ENCODE peak calls at places on chromosomes 11 and 22, in nine cellular contexts. X is left ventricle myocardium inferior, T is HS-5, E is hypothalamus, L is cardiac muscle cell, U is cardiac fibroblast, C is A549, B is progenitor cell of endocrine pancreas, S is T-cell. R is an unnamed sample.

GRCh38 chr22:36086170-36086490 is 57.5 kb upstream of the RBFOX2 start:
- DNase-seq in X (no peak), T (no peak), E (no peak), L (no peak), U (peak; percentile 21), C (peak; percentile 48), B (no peak), S (no peak), R (no peak)

GRCh38 chr11:72753341-72754148 is 1.3 kb upstream of the ARAP1 start:
- DNase-seq in X (no peak), T (no peak), E (no peak), L (no peak), U (no peak), C (no peak), B (no peak), S (no peak), R (no peak)

GRCh38 chr11:35810045-35810444 is 133.8 kb upstream of the LDLRAD3 start:
- DNase-seq in X (no peak), T (no peak), E (no peak), L (no peak), U (no peak), C (no peak), B (no peak), S (no peak), R (no peak)

GRCh38 chr11:6469599-6469998 is 4.1 kb downstream of the TRIM3 start:
- DNase-seq in X (no peak), T (no peak), E (no peak), L (no peak), U (no peak), C (no peak), B (no peak), S (no peak), R (no peak)

GRCh38 chr22:41780714-41781507 is 19.6 kb upstream of the CCDC134 start:
- DNase-seq in X (peak; percentile 35), T (no peak), E (no peak), L (peak; percentile 36), U (peak; percentile 81), C (no peak), B (no peak), S (peak; percentile 98), R (no peak)

GRCh38 chr11:86388198-86388597 is 13.5 kb downstream of the CCDC81 start:
- DNase-seq in X (no peak), T (no peak), E (no peak), L (no peak), U (no peak), C (no peak), B (no peak), S (no peak), R (no peak)

GRCh38 chr22:30392661-30393321 is 4.0 kb upstream of the SEC14L2 start:
- DNase-seq in X (no peak), T (no peak), E (no peak), L (no peak), U (no peak), C (no peak), B (no peak), S (no peak), R (no peak)

GRCh38 chr11:12091957-12092558 is 18.3 kb upstream of the MICAL2 start:
- DNase-seq in X (no peak), T (no peak), E (no peak), L (no peak), U (no peak), C (no peak), B (no peak), S (no peak), R (no peak)

GRCh38 chr11:134944986-134945385 is 532.9 kb upstream of the B3GAT1 start:
- DNase-seq in X (no peak), T (no peak), E (no peak), L (no peak), U (no peak), C (no peak), B (no peak), S (no peak), R (peak; percentile 23)

GRCh38 chr11:62010935-62011528 is 43.6 kb upstream of the FTH1 start:
- DNase-seq in X (no peak), T (no peak), E (no peak), L (no peak), U (no peak), C (no peak), B (no peak), S (no peak), R (no peak)

GRCh38 chr11:77730789-77731188 is 89.7 kb downstream of the RSF1 start:
- DNase-seq in X (no peak), T (no peak), E (no peak), L (no peak), U (no peak), C (no peak), B (no peak), S (no peak), R (no peak)

GRCh38 chr11:10809373-10810199 is 860 bp upstream of the EIF4G2 start:
- DNase-seq in X (no peak), T (peak; percentile 64), E (peak; percentile 66), L (no peak), U (peak; percentile 84), C (peak; percentile 61), B (no peak), S (peak; percentile 22), R (peak; percentile 69)

GRCh38 chr11:76654310-76654851 is 16.2 kb downstream of the LRRC32 start:
- DNase-seq in X (peak; percentile 63), T (no peak), E (no peak), L (no peak), U (peak; percentile 35), C (no peak), B (no peak), S (no peak), R (no peak)

GRCh38 chr22:35792501-35792900 is 74.8 kb downstream of the APOL5 start:
- DNase-seq in X (no peak), T (no peak), E (no peak), L (no peak), U (no peak), C (no peak), B (no peak), S (no peak), R (no peak)

GRCh38 chr11:44979536-44980399 is 29.1 kb upstream of the TP53I11 start:
- DNase-seq in X (no peak), T (no peak), E (no peak), L (no peak), U (peak; percentile 62), C (peak; percentile 92), B (no peak), S (no peak), R (peak; percentile 67)

GRCh38 chr22:39152511-39153219 is at the start of gene CBX7:
- DNase-seq in X (peak; percentile 96), T (peak; percentile 54), E (peak; percentile 78), L (peak; percentile 97), U (peak; percentile 81), C (peak; percentile 78), B (peak; percentile 86), S (peak; percentile 87), R (peak; percentile 76)

GRCh38 chr11:76310832-76311231 is 70.1 kb downstream of the THAP12 start:
- DNase-seq in X (no peak), T (no peak), E (no peak), L (no peak), U (no peak), C (no peak), B (no peak), S (no peak), R (no peak)